ENCODE peak calls at places on chromosome 4, in four cellular contexts. One of them, this sample, is unnamed. For H3K9me3 and H3K4me1, the result is how much of the 10 kb centered on the place peaks cover.

GRCh38 chr4:119040711-119041185 is 94.9 kb upstream of the MYOZ2 start:
- DNase-seq in fibroblast of lung: peak
- DNase-seq in suprapubic skin: no peak
- DNase-seq in neural progenitor cell: peak
- DNase-seq in this sample: no peak

GRCh38 chr4:1347410-1347864 is 429 bp downstream of the UVSSA start:
- DNase-seq in fibroblast of lung: peak
- DNase-seq in suprapubic skin: peak
- DNase-seq in neural progenitor cell: no peak
- DNase-seq in this sample: peak

GRCh38 chr4:4386296-4386735 is 586 bp upstream of the NSG1 start:
- DNase-seq in fibroblast of lung: no peak
- DNase-seq in suprapubic skin: no peak
- DNase-seq in neural progenitor cell: peak
- DNase-seq in this sample: no peak

GRCh38 chr4:186829740-186830449 is 106.2 kb upstream of the FAT1 start:
- DNase-seq in fibroblast of lung: peak
- DNase-seq in suprapubic skin: no peak
- DNase-seq in neural progenitor cell: no peak
- DNase-seq in this sample: no peak

GRCh38 chr4:25343671-25344070 is 31.1 kb downstream of the ZCCHC4 start:
- DNase-seq in fibroblast of lung: no peak
- DNase-seq in suprapubic skin: no peak
- DNase-seq in neural progenitor cell: no peak
- DNase-seq in this sample: no peak

GRCh38 chr4:147110968-147111367 is 165.3 kb upstream of the TTC29 start:
- DNase-seq in fibroblast of lung: peak
- DNase-seq in suprapubic skin: no peak
- DNase-seq in neural progenitor cell: no peak
- DNase-seq in this sample: no peak

GRCh38 chr4:75512336-75513211 is 1.6 kb downstream of the RCHY1 start:
- DNase-seq in fibroblast of lung: peak
- DNase-seq in suprapubic skin: no peak
- DNase-seq in neural progenitor cell: peak
- DNase-seq in this sample: no peak

GRCh38 chr4:114316789-114317188 is 281.8 kb upstream of the UGT8 start:
- DNase-seq in fibroblast of lung: no peak
- DNase-seq in suprapubic skin: no peak
- DNase-seq in neural progenitor cell: no peak
- DNase-seq in this sample: no peak

GRCh38 chr4:41776466-41776865 is 27.9 kb upstream of the PHOX2B start:
- DNase-seq in fibroblast of lung: no peak
- DNase-seq in suprapubic skin: no peak
- DNase-seq in neural progenitor cell: no peak
- DNase-seq in this sample: no peak

GRCh38 chr4:186948361-186949291 is 225.0 kb upstream of the FAT1 start:
- DNase-seq in fibroblast of lung: peak
- DNase-seq in suprapubic skin: no peak
- DNase-seq in neural progenitor cell: peak
- DNase-seq in this sample: no peak

GRCh38 chr4:108700358-108700757 is 50.0 kb downstream of the OSTC start:
- DNase-seq in fibroblast of lung: peak
- DNase-seq in suprapubic skin: no peak
- DNase-seq in neural progenitor cell: no peak
- DNase-seq in this sample: no peak

GRCh38 chr4:133594246-133595207 is 445.4 kb downstream of the PCDH10 start:
- DNase-seq in fibroblast of lung: peak
- DNase-seq in suprapubic skin: no peak
- DNase-seq in neural progenitor cell: no peak
- DNase-seq in this sample: no peak

GRCh38 chr4:89496851-89497250 is 189.3 kb upstream of the GPRIN3 start:
- DNase-seq in fibroblast of lung: no peak
- DNase-seq in suprapubic skin: no peak
- DNase-seq in neural progenitor cell: no peak
- DNase-seq in this sample: no peak

GRCh38 chr4:166274136-166274761 is 401.2 kb downstream of the TLL1 start:
- DNase-seq in fibroblast of lung: no peak
- DNase-seq in suprapubic skin: no peak
- DNase-seq in neural progenitor cell: no peak
- DNase-seq in this sample: no peak

DNA sequence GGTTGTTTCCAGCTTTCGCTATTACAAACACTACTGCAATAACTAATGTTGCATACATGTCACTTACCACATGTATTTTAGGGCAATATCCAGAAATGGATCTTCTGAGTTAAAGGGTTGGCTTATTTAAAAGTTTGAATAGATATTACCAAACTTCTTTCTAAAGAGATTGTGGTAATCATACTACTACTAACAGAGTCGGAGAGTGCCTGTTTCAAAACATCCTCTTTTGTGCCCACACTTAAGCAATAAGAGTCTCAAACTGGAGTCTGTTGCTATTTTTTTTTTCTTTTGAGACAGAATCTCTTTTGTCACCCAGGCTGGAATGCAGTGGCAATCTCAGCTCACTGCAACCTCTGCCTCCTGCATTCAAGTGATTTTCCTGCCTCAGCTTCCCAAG is 35.8 kb downstream of the FGFBP1 start:
- DNase-seq in fibroblast of lung: no peak
- DNase-seq in suprapubic skin: no peak
- DNase-seq in neural progenitor cell: no peak
- DNase-seq in this sample: no peak
- H3K9me3 ChIP-seq in fibroblast of lung: under half
- H3K9me3 ChIP-seq in suprapubic skin: under half
- H3K9me3 ChIP-seq in neural progenitor cell: under half
- H3K9me3 ChIP-seq in this sample: under half

DNA sequence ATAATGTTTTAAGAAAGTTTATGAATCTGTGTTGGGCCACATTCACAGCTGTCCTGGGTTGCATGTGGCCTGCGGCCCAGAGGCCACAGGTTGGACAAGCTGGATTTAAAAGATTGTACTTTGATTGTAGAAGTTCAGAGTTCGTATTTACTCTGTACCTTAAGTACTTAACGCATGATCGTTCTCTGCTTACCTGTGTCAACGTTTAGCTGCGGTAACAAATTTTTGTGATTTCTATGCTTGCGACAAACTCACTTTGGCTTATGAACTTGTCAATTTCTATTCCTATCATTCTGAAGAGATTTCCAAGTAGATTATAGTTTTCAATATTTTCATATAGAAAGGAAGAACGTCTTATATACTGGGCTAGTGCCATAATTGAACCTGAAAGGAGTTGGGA is 285.6 kb downstream of the TENM3 start:
- DNase-seq in fibroblast of lung: no peak
- DNase-seq in suprapubic skin: no peak
- DNase-seq in neural progenitor cell: no peak
- DNase-seq in this sample: no peak
- H3K4me3 ChIP-seq in fibroblast of lung: no peak
- H3K4me3 ChIP-seq in suprapubic skin: no peak
- H3K4me3 ChIP-seq in neural progenitor cell: no peak
- H3K4me3 ChIP-seq in this sample: no peak

DNA sequence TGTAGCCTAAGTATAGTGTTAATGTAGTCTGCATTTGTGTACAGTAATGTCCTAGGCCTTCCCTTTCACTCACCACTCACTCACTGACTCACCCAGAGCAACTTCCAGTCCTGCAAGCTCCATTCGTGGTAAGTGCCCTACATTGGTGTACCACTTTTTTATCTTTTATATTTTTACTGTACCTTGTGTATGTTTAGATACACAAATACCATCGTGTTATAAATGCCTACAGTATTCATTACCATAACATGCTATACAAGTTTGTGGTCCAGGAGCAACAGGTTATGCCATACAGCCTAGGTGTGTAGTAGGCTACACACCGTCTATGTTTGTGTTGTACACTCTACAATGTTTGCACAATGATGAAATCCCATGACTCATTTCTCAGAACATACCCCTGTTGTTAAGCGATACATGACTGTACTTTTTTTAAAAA is 15.4 kb downstream of the TSPAN5 start:
- DNase-seq in fibroblast of lung: peak
- DNase-seq in suprapubic skin: no peak
- DNase-seq in neural progenitor cell: no peak
- DNase-seq in this sample: no peak
- H3K4me1 ChIP-seq in fibroblast of lung: under half
- H3K4me1 ChIP-seq in suprapubic skin: under half
- H3K4me1 ChIP-seq in neural progenitor cell: under half
- H3K4me1 ChIP-seq in this sample: under half

GRCh38 chr4:145814246-145814645 is 124.4 kb downstream of the ZNF827 start:
- DNase-seq in fibroblast of lung: no peak
- DNase-seq in suprapubic skin: no peak
- DNase-seq in neural progenitor cell: no peak
- DNase-seq in this sample: no peak
- H3K9me3 ChIP-seq in fibroblast of lung: under half
- H3K9me3 ChIP-seq in suprapubic skin: under half
- H3K9me3 ChIP-seq in neural progenitor cell: under half
- H3K9me3 ChIP-seq in this sample: under half

DNA sequence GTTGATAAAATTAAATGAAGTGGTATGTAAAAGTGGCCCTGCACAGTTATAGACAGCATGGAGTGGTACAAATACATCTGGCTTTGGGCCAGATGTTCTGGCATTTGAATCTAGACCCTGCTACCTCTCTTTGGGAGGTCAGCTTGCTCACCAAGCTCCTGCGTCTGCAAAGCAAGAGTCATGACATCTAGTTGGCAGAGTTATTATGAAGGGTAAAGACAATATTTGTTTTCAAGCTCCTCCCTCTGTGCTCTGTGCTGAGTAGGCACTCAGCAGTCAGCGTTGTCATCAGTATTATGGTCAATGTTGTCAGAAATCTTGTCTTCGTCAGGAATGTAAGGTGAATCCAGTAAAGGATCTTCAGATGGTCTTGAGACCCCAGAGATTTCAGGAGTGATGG is 55.8 kb downstream of the CCNI start:
- DNase-seq in fibroblast of lung: no peak
- DNase-seq in suprapubic skin: no peak
- DNase-seq in neural progenitor cell: no peak
- DNase-seq in this sample: no peak
- H3K4me3 ChIP-seq in fibroblast of lung: no peak
- H3K4me3 ChIP-seq in suprapubic skin: no peak
- H3K4me3 ChIP-seq in neural progenitor cell: no peak
- H3K4me3 ChIP-seq in this sample: no peak

DNA sequence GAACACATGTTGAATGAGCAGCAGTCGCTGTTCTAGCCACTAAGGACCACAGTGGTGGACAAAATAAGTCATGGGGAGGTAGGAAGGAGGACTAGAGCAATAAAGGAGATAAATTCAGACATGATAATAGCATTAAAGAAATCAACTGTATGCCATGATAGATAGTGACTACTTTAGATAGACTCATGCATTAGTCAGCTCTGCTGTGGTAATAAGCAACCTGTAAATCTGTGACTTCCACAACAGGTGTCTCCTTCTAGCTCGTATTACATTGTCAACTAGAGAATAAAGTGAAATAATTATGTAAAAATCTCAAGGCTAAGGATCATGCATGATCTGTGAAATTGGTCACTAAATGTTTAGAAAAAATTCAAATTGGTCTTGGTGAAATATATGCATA is 77.9 kb downstream of the WWC2 start:
- DNase-seq in fibroblast of lung: no peak
- DNase-seq in suprapubic skin: no peak
- DNase-seq in neural progenitor cell: no peak
- DNase-seq in this sample: no peak
- H3K4me1 ChIP-seq in fibroblast of lung: under half
- H3K4me1 ChIP-seq in suprapubic skin: under half
- H3K4me1 ChIP-seq in neural progenitor cell: under half
- H3K4me1 ChIP-seq in this sample: under half

This sample was measured in testis.